ENCODE peak calls at places on chromosomes 7 and 10, in five cellular contexts. G is stimulated activated naive CD8-positive, alpha-beta T cell treated with anti-CD3 and anti-CD28 coated beads, Interleukin-15, Interleukin-2, amounts not matched to agents 100 U/mL and 50 U/mL, for 24 hours; M is NCI-H1436; Q is GM23338; H is NCI-H1105 treated with DMSO at 0.1 percent for 48 hours. S is an unnamed sample.

GRCh38 chr10:109454691-109455090 is 468.6 kb downstream of the XPNPEP1 start:
- DNase-seq in G (no peak), M (no peak), Q (no peak), H (no peak), S (no peak)

GRCh38 chr10:96339956-96340904 is 18.6 kb downstream of the OPALIN start:
- DNase-seq in G (peak; percentile 69), M (peak; percentile 19), Q (peak; percentile 88), H (peak; percentile 56), S (peak; percentile 44)

GRCh38 chr7:25014735-25015134 is 34.8 kb upstream of the OSBPL3 start:
- DNase-seq in G (no peak), M (no peak), Q (no peak), H (no peak), S (peak; percentile 80)

GRCh38 chr10:48464121-48464870 is 140.6 kb downstream of the ARHGAP22 start:
- DNase-seq in G (no peak), M (no peak), Q (no peak), H (no peak), S (no peak)

GRCh38 chr10:74460812-74461211 is 309.8 kb downstream of the ADK start:
- DNase-seq in G (no peak), M (no peak), Q (no peak), H (no peak), S (no peak)

GRCh38 chr7:87414400-87415188 is 60.9 kb downstream of the ABCB4 start:
- DNase-seq in G (no peak), M (no peak), Q (no peak), H (no peak), S (no peak)

GRCh38 chr7:123635551-123636359 is 19.9 kb upstream of the LMOD2 start:
- DNase-seq in G (no peak), M (no peak), Q (peak; percentile 60), H (peak; percentile 37), S (peak; percentile 66)

GRCh38 chr7:4610768-4611467 is 71.2 kb upstream of the FOXK1 start:
- DNase-seq in G (peak; percentile 36), M (peak; percentile 45), Q (peak; percentile 87), H (peak; percentile 48), S (peak; percentile 66)

GRCh38 chr7:110839866-110840265 is 251.1 kb upstream of the LRRN3 start:
- DNase-seq in G (no peak), M (peak; percentile 55), Q (peak; percentile 45), H (peak; percentile 84), S (peak; percentile 40)

GRCh38 chr7:22387583-22387982 is 30.6 kb upstream of the RAPGEF5 start:
- DNase-seq in G (no peak), M (no peak), Q (no peak), H (no peak), S (peak; percentile 40)

GRCh38 chr10:110305767-110306451 is 1.2 kb upstream of the SMNDC1 start:
- DNase-seq in G (peak; percentile 29), M (peak; percentile 59), Q (peak; percentile 82), H (peak; percentile 12), S (peak; percentile 90)

GRCh38 chr10:77533887-77534278 is 103.7 kb downstream of the KCNMA1 start:
- DNase-seq in G (no peak), M (no peak), Q (no peak), H (peak; percentile 41), S (no peak)

GRCh38 chr10:121054876-121055275 is 203.7 kb downstream of the WDR11 start:
- DNase-seq in G (no peak), M (no peak), Q (no peak), H (no peak), S (no peak)

GRCh38 chr10:75211007-75211735 is 575 bp downstream of the VDAC2 start:
- DNase-seq in G (peak; percentile 43), M (peak; percentile 44), Q (peak; percentile 48), H (no peak), S (peak; percentile 67)

GRCh38 chr10:118472961-118473675 is 122.3 kb downstream of the PRLHR start:
- DNase-seq in G (no peak), M (peak; percentile 21), Q (no peak), H (no peak), S (peak; percentile 36)

GRCh38 chr7:22680482-22680901 is 46.5 kb upstream of the IL6 start:
- DNase-seq in G (no peak), M (no peak), Q (no peak), H (no peak), S (no peak)

GRCh38 chr10:3926268-3926667 is 141.3 kb upstream of the KLF6 start:
- DNase-seq in G (no peak), M (no peak), Q (no peak), H (no peak), S (peak; percentile 34)

GRCh38 chr7:50508471-50508943 is 56.7 kb downstream of the DDC start:
- DNase-seq in G (no peak), M (no peak), Q (no peak), H (no peak), S (peak; percentile 39)

GRCh38 chr10:119608316-119609155 is 11.8 kb upstream of the TIAL1 start:
- DNase-seq in G (peak; percentile 38), M (peak; percentile 64), Q (peak; percentile 73), H (no peak), S (no peak)

GRCh38 chr7:123209786-123210185 is 10.0 kb upstream of the SLC13A1 start:
- DNase-seq in G (no peak), M (no peak), Q (no peak), H (no peak), S (no peak)

GRCh38 chr10:71847418-71847817 is 3.6 kb downstream of the PSAP start:
- DNase-seq in G (no peak), M (no peak), Q (no peak), H (no peak), S (no peak)

GRCh38 chr10:100912013-100912608 is 652 bp upstream of the SLF2 start:
- DNase-seq in G (no peak), M (no peak), Q (no peak), H (no peak), S (no peak)

GRCh38 chr10:51001587-51001986 is 72.7 kb upstream of the PRKG1 start:
- DNase-seq in G (no peak), M (no peak), Q (peak; percentile 69), H (no peak), S (peak; percentile 33)

GRCh38 chr7:102064361-102065025 is 222.2 kb upstream of the SH2B2 start:
- DNase-seq in G (no peak), M (no peak), Q (no peak), H (no peak), S (no peak)

GRCh38 chr10:44809652-44810051 is 101.5 kb upstream of the TMEM72 start:
- DNase-seq in G (no peak), M (no peak), Q (peak; percentile 88), H (no peak), S (peak; percentile 21)

GRCh38 chr7:129055861-129056464 is 1.1 kb upstream of the TNPO3 start:
- DNase-seq in G (no peak), M (no peak), Q (no peak), H (no peak), S (no peak)

GRCh38 chr7:105766421-105767191 is 109.8 kb downstream of the ATXN7L1 start:
- DNase-seq in G (no peak), M (no peak), Q (no peak), H (no peak), S (no peak)

GRCh38 chr7:136086712-136087111 is 109.6 kb upstream of the MTPN start:
- DNase-seq in G (no peak), M (peak; percentile 90), Q (peak; percentile 83), H (no peak), S (peak; percentile 96)

GRCh38 chr7:90629306-90629918 is 33.3 kb downstream of the CDK14 start:
- DNase-seq in G (no peak), M (no peak), Q (peak; percentile 84), H (peak; percentile 22), S (peak; percentile 77)

GRCh38 chr10:96257944-96258343 is 13.4 kb downstream of the BLNK start:
- DNase-seq in G (no peak), M (no peak), Q (no peak), H (no peak), S (no peak)

GRCh38 chr10:59624951-59625350 is 84.7 kb downstream of the SLC16A9 start:
- DNase-seq in G (no peak), M (no peak), Q (no peak), H (no peak), S (no peak)

GRCh38 chr10:129541748-129542487 is 74.9 kb downstream of the MGMT start:
- DNase-seq in G (no peak), M (no peak), Q (no peak), H (no peak), S (no peak)

GRCh38 chr10:7480742-7481381 is 70.0 kb upstream of the SFMBT2 start:
- DNase-seq in G (no peak), M (no peak), Q (no peak), H (no peak), S (no peak)

GRCh38 chr7:29552392-29552791 is 11.2 kb upstream of the PRR15 start:
- DNase-seq in G (no peak), M (no peak), Q (no peak), H (no peak), S (no peak)

GRCh38 chr10:113987805-113988204 is 55.9 kb upstream of the ADRB1 start:
- DNase-seq in G (peak; percentile 12), M (no peak), Q (no peak), H (no peak), S (no peak)

GRCh38 chr10:99530108-99531025 is 2.4 kb upstream of the NKX2-3 start:
- DNase-seq in G (no peak), M (no peak), Q (peak; percentile 63), H (no peak), S (no peak)

GRCh38 chr7:26081627-26082026 is 70.4 kb upstream of the NFE2L3 start:
- DNase-seq in G (no peak), M (peak; percentile 32), Q (peak; percentile 58), H (no peak), S (no peak)

GRCh38 chr7:114368492-114368891 is 46.1 kb upstream of the FOXP2 start:
- DNase-seq in G (no peak), M (no peak), Q (no peak), H (no peak), S (no peak)

GRCh38 chr10:43749940-43750552 is 101.4 kb upstream of the ZNF32 start:
- DNase-seq in G (no peak), M (no peak), Q (no peak), H (no peak), S (no peak)